ENCODE peak calls at places on chromosomes 12 and 14, in five cellular contexts. A is GM06990, B is activated B cell treated with CpG ODN at 0.5 μM for 24 hours, F is testis, I is HFF-Myc. K is an unnamed sample.

GRCh38 chr12:112837629-112838191 is 46.2 kb downstream of the RPH3A start:
- DNase-seq in A (no peak), B (no peak), F (no peak), I (no peak), K (no peak)

GRCh38 chr12:64670856-64671639 is 60.8 kb downstream of the RASSF3 start:
- DNase-seq in A (no peak), B (no peak), F (no peak), I (no peak), K (no peak)

GRCh38 chr12:108788076-108788782 is 56.9 kb upstream of the CORO1C start:
- DNase-seq in A (no peak), B (no peak), F (peak), I (no peak), K (no peak)

GRCh38 chr14:65226824-65227604 is 124.7 kb upstream of the MAX start:
- DNase-seq in A (no peak), B (no peak), F (no peak), I (no peak), K (no peak)

GRCh38 chr12:28937196-28937595 is 211.9 kb upstream of the FAR2 start:
- DNase-seq in A (no peak), B (no peak), F (no peak), I (no peak), K (no peak)

GRCh38 chr12:57109207-57110160 is 1.7 kb downstream of the STAT6 start:
- DNase-seq in A (no peak), B (no peak), F (no peak), I (no peak), K (no peak)

GRCh38 chr12:6827437-6827894 is 741 bp upstream of the P3H3 start:
- DNase-seq in A (no peak), B (no peak), F (peak), I (peak), K (peak)

GRCh38 chr14:104388011-104388521 is 191.5 kb upstream of the C14orf180 start:
- DNase-seq in A (no peak), B (no peak), F (peak), I (no peak), K (no peak)

GRCh38 chr12:53299101-53299453 is 418 bp upstream of the MYG1 start:
- DNase-seq in A (no peak), B (no peak), F (no peak), I (no peak), K (no peak)

GRCh38 chr12:111638576-111638975 is 39.5 kb upstream of the ATXN2 start:
- DNase-seq in A (no peak), B (no peak), F (peak), I (no peak), K (no peak)

GRCh38 chr12:112146123-112146522 is 20.8 kb downstream of the TRAFD1 start:
- DNase-seq in A (no peak), B (no peak), F (no peak), I (no peak), K (no peak)

GRCh38 chr12:108399514-108399913 is 60.4 kb upstream of the CMKLR1 start:
- DNase-seq in A (no peak), B (no peak), F (peak), I (peak), K (no peak)

GRCh38 chr14:105491366-105492006 is 440 bp downstream of the TEDC1 start:
- DNase-seq in A (peak), B (peak), F (peak), I (peak), K (peak)

GRCh38 chr14:54622189-54622958 is 55.4 kb downstream of the SAMD4A start:
- DNase-seq in A (peak), B (no peak), F (no peak), I (no peak), K (peak)

GRCh38 chr14:103708750-103709187 is 6.5 kb downstream of the XRCC3 start:
- DNase-seq in A (no peak), B (no peak), F (peak), I (no peak), K (no peak)

GRCh38 chr12:25459541-25459951 is 93.5 kb downstream of the LMNTD1 start:
- DNase-seq in A (peak), B (peak), F (no peak), I (no peak), K (no peak)

GRCh38 chr14:59761851-59762250 is 108.7 kb downstream of the RTN1 start:
- DNase-seq in A (no peak), B (no peak), F (no peak), I (no peak), K (no peak)

GRCh38 chr14:88599761-88600439 is 37.1 kb downstream of the ZC3H14 start:
- DNase-seq in A (peak), B (no peak), F (no peak), I (no peak), K (peak)

GRCh38 chr12:110246690-110247339 is 34.2 kb upstream of the ATP2A2 start:
- DNase-seq in A (no peak), B (no peak), F (peak), I (no peak), K (no peak)

GRCh38 chr12:110244829-110245228 is 36.2 kb upstream of the ATP2A2 start:
- DNase-seq in A (no peak), B (no peak), F (no peak), I (no peak), K (no peak)

GRCh38 chr12:110247340-110248095 is 33.5 kb upstream of the ATP2A2 start:
- DNase-seq in A (no peak), B (no peak), F (no peak), I (no peak), K (no peak)

GRCh38 chr12:110244372-110244771 is 36.7 kb upstream of the ATP2A2 start:
- DNase-seq in A (no peak), B (no peak), F (no peak), I (no peak), K (no peak)

GRCh38 chr12:110245278-110245868 is 35.7 kb upstream of the ATP2A2 start:
- DNase-seq in A (peak), B (peak), F (no peak), I (no peak), K (peak)
- TF ChIP-seq CTCF in A (peak), B (no peak), F (no peak), I (peak), K (peak)

GRCh38 chr14:68297871-68298468 is 478.4 kb downstream of the RAD51B start:
- DNase-seq in A (no peak), B (no peak), F (no peak), I (no peak), K (no peak)
- TF ChIP-seq CTCF in A (no peak), B (no peak), F (no peak), I (peak), K (no peak)

GRCh38 chr14:75229923-75230792 is 48.5 kb upstream of the FOS start:
- DNase-seq in A (peak), B (no peak), F (peak), I (no peak), K (no peak)
- TF ChIP-seq CTCF in A (no peak), B (no peak), F (peak), I (no peak), K (no peak)

GRCh38 chr14:96394047-96394815 is 2.3 kb downstream of the AK7 start:
- DNase-seq in A (no peak), B (no peak), F (no peak), I (no peak), K (no peak)
- TF ChIP-seq CTCF in A (no peak), B (no peak), F (no peak), I (no peak), K (no peak)

GRCh38 chr12:102480401-102480800 is at the start of gene IGF1:
- DNase-seq in A (no peak), B (no peak), F (peak), I (peak), K (no peak)
- TF ChIP-seq CTCF in A (peak), B (no peak), F (peak), I (peak), K (peak)

DNA sequence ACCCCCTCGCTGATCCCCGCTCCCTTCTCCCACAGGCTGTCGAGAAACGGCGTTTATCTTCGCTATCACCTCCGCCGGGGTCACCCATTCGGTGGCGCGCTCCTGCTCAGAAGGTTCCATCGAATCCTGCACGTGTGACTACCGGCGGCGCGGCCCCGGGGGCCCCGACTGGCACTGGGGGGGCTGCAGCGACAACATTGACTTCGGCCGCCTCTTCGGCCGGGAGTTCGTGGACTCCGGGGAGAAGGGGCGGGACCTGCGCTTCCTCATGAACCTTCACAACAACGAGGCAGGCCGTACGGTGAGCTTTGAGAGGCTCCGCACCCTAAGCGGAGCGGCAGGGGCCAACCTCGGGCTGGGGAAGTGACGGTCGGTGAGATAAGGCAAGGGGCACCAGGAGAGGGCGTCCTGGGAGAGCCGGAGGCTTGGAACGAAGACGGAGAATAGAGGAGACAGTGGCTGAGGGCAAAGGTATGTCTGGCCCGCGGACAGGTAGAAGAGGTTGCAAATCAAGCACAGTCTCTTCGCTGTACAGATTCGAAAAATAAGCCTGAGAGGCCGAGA is 2.3 kb downstream of the WNT1 start:
- DNase-seq in A (no peak), B (no peak), F (no peak), I (no peak), K (peak)
- TF ChIP-seq CTCF in A (no peak), B (no peak), F (no peak), I (no peak), K (peak)

DNA sequence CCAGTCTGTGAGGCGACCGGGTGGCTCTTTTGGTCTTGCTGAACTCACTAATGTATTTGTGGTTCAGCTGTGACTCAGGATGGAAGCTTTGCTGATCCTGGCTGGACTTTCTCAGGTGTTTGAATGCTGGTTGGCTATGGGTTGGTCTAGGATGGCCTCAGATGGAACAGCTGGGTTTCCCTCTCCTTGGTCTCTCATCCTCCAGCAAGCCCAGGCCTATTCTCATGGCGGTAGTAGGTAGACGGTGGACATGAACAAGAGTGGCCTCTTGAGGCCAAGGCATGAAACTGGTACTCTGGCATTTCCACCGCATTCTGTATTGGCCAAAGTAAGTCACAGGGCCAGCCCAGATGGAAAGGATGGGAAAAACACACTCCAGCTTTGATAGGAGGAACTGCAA is 11.8 kb upstream of the POLR3B start:
- DNase-seq in A (no peak), B (no peak), F (peak), I (peak), K (no peak)
- TF ChIP-seq CTCF in A (no peak), B (no peak), F (peak), I (peak), K (no peak)